ENCODE peak calls at places on chromosome 3, in four cellular contexts. C, R, M and B are unnamed samples.

GRCh38 chr3:37197810-37198371 is 23.5 kb upstream of the LRRFIP2 start:
- DNase-seq in M (peak), C (no peak), R (no peak), B (no peak)

GRCh38 chr3:197353001-197353866 is 54.8 kb upstream of the DLG1 start:
- DNase-seq in R (no peak), C (no peak), M (no peak), B (no peak)

GRCh38 chr3:66297260-66297863 is 76.6 kb downstream of the SLC25A26 start:
- DNase-seq in M (no peak), R (no peak), C (peak), B (no peak)

GRCh38 chr3:156456771-156457224 is 98.1 kb downstream of the SSR3 start:
- DNase-seq in C (no peak), R (no peak), M (no peak), B (no peak)

GRCh38 chr3:110589381-110589780 is 482.2 kb upstream of the NECTIN3 start:
- DNase-seq in M (no peak), R (no peak), C (no peak), B (no peak)

GRCh38 chr3:25429960-25430941 is 2.2 kb downstream of the RARB start:
- DNase-seq in M (no peak), C (no peak), R (no peak), B (no peak)

GRCh38 chr3:197580253-197580691 is 24.5 kb upstream of the BDH1 start:
- DNase-seq in M (no peak), R (no peak), C (no peak), B (no peak)

GRCh38 chr3:75341324-75342067 is 322.6 kb upstream of the FRG2C start:
- DNase-seq in M (no peak), R (no peak), C (no peak), B (no peak)

GRCh38 chr3:178982138-178982537 is 89.5 kb downstream of the ZMAT3 start:
- DNase-seq in C (no peak), M (no peak), R (no peak), B (no peak)

GRCh38 chr3:30684361-30684760 is 78.0 kb downstream of the TGFBR2 start:
- DNase-seq in C (no peak), R (no peak), M (no peak), B (no peak)

GRCh38 chr3:73380735-73381532 is 243.8 kb downstream of the PDZRN3 start:
- DNase-seq in R (no peak), C (no peak), M (no peak), B (no peak)

GRCh38 chr3:113912551-113913246 is 35.1 kb upstream of the ZDHHC23 start:
- DNase-seq in R (no peak), C (no peak), M (peak), B (no peak)

GRCh38 chr3:71693641-71694040 is 31.6 kb downstream of the EIF4E3 start:
- DNase-seq in M (no peak), C (no peak), R (no peak), B (no peak)

GRCh38 chr3:136852180-136852579 is 9.8 kb upstream of the NCK1 start:
- DNase-seq in R (no peak), C (no peak), M (no peak), B (no peak)

GRCh38 chr3:24622696-24623225 is 128.1 kb upstream of the THRB start:
- DNase-seq in M (no peak), R (no peak), C (no peak), B (no peak)

GRCh38 chr3:73681610-73682009 is 56.9 kb upstream of the PDZRN3 start:
- DNase-seq in M (peak), R (no peak), C (no peak), B (no peak)

GRCh38 chr3:148429206-148429605 is 268.5 kb upstream of the AGTR1 start:
- DNase-seq in R (no peak), M (no peak), C (no peak), B (no peak)

GRCh38 chr3:17745894-17746293 is 3.5 kb upstream of the TBC1D5 start:
- DNase-seq in M (no peak), R (no peak), C (no peak), B (no peak)

GRCh38 chr3:9932535-9932842 is 1.1 kb upstream of the CRELD1 start:
- DNase-seq in C (no peak), R (no peak), M (no peak), B (no peak)

GRCh38 chr3:9928158-9928557 is 5.5 kb upstream of the CRELD1 start:
- DNase-seq in C (no peak), R (peak), M (no peak), B (no peak)

GRCh38 chr3:9933561-9934234 is at the start of gene CRELD1:
- DNase-seq in R (peak), C (peak), M (peak), B (peak)

GRCh38 chr3:9932843-9933560 is 632 bp upstream of the CRELD1 start:
- DNase-seq in R (peak), C (no peak), M (peak), B (peak)

DNA sequence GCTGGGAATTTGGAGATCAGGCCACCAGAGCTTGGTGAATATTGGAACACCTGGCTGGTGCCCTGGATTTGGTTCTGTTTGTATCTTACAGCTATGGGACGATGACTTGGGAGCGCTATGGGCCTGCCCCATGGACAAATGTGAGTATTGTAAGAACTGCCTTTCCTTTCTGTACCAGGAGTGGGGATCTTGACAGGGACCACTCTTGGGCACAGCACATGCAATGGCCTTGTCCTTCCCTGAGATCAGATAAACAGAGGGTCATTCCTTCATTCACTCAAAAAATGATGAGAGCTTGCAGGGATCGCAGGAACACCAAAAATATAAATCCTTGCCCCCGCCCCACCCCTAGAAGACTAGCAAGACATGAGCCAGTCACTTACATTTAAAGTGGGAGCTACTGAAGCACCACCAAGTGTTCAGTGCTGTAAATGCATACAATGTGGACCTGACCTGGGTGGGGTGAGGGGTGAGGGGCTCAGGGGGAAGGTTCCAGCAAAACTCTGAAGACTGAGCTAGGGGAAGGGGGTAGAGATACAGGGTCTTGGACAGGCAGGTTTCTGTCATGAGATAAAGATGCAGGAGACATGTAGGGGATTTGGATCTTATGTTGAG is 2.7 kb upstream of the CRELD1 start:
- DNase-seq in C (no peak), R (no peak), M (no peak), B (no peak)
- TF ChIP-seq CTCF in C (no peak), R (no peak), M (peak), B (peak)

DNA sequence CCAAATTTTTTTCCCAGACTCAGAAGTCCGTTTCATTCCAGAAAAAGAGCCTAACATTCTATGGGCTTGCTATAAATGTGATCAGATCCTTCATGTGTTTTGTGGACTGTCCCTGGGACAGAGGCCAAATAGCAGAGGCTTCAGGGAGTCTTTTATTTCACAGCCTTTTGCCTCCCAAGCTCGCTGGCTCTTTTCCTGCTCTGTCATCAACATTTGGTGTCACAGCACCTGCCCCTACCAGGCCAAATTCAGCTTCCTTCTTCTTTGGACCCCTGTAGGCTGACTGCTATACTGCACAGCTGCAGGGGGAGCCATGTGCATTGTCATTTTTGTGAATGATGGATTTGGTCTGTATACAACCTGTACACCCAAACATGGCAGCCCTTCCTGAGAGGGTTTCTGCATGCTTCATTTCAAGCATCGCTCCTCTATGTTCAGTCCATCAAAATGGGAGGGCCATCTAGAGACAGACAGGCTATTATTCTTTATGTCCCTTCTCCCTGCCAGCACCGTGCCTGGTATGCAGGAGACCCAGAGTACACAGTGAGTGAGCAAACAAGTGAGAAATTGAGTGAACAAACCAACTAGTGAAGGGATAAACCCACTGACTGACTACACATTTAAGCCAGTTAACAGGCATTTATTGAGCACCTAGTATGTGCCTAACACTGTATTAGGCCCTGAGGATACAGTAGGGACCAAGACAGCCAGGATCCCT is 17.9 kb upstream of the RPP14 start:
- DNase-seq in R (no peak), C (no peak), M (no peak), B (no peak)
- TF ChIP-seq CTCF in R (no peak), C (no peak), M (no peak), B (peak)

DNA sequence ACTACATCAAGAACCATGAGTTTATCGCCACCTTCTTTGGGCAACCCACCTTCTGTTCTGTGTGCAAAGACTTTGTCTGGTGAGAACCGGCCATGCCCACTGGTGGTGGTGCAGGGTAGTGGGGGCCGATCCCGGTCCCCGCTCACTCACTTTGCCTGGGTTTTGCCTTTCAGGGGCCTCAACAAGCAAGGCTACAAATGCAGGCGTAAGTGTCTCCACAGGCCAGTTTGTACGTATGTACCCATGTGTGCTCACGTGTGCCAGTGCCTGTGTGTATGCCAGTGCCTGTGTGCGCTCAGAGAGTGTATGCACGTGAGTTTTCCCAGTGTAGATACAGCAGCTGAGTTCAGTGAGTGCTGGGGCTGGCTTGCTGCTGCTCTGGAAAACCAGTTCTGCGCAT is 20.5 kb downstream of the PRKCD start:
- DNase-seq in C (no peak), M (no peak), R (no peak), B (no peak)
- TF ChIP-seq CTCF in C (no peak), M (no peak), R (no peak), B (no peak)

DNA sequence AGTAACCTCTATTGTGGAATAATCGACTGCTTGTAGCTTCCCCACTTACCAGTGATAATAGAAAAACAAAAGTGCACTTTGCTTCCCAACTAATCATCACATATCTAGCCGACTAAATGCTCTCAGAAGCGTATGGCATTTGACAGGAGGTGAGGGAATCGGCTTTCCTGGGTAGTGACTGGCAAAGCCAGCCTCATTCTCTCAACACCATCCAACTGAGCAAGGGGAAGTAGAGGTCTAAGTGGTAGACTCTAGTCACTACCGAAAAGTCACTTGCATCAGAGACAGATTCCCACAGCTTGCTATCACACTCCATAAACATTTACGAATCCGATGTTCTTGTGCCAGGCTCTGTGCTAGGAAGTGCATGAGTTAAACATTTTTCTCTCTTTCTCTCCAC is 12.1 kb downstream of the ZNF385D start:
- DNase-seq in C (no peak), R (no peak), M (no peak), B (no peak)
- TF ChIP-seq CTCF in C (no peak), R (no peak), M (no peak), B (no peak)